ENCODE peak calls at places on chromosomes 12 and 14, in five cellular contexts. Q is fibroblast of pulmonary artery, W is body of pancreas, T is RWPE1, X is brain microvascular endothelial cell. V is an unnamed sample.

GRCh38 chr12:95215925-95216324 is 1.3 kb downstream of the FGD6 start:
- DNase-seq in Q (peak), W (no peak), T (peak), X (peak), V (no peak)

GRCh38 chr12:95605087-95605486 is 53.8 kb upstream of the USP44 start:
- DNase-seq in Q (peak), W (no peak), T (peak), X (peak), V (no peak)

GRCh38 chr12:111505601-111506036 is 93.5 kb downstream of the ATXN2 start:
- DNase-seq in Q (no peak), W (no peak), T (no peak), X (no peak), V (no peak)

GRCh38 chr14:49586673-49587460 is 687 bp upstream of the RPS29 start:
- DNase-seq in Q (peak), W (no peak), T (peak), X (peak), V (peak)

GRCh38 chr12:93851245-93851665 is 174.1 kb downstream of the CRADD start:
- DNase-seq in Q (no peak), W (no peak), T (no peak), X (no peak), V (no peak)

GRCh38 chr14:104573930-104574329 is 5.6 kb upstream of the C14orf180 start:
- DNase-seq in Q (no peak), W (no peak), T (no peak), X (no peak), V (no peak)

GRCh38 chr12:42588981-42589464 is 523 bp downstream of the PRICKLE1 start:
- DNase-seq in Q (peak), W (peak), T (peak), X (peak), V (peak)

GRCh38 chr14:96626916-96627315 is 124.7 kb downstream of the PAPOLA start:
- DNase-seq in Q (no peak), W (no peak), T (no peak), X (no peak), V (no peak)

GRCh38 chr14:93936245-93936644 is 9.1 kb downstream of the FAM181A start:
- DNase-seq in Q (no peak), W (peak), T (peak), X (no peak), V (peak)

GRCh38 chr14:96586921-96587822 is 85.0 kb downstream of the PAPOLA start:
- DNase-seq in Q (no peak), W (no peak), T (no peak), X (no peak), V (no peak)

GRCh38 chr14:71116206-71117122 is 209.2 kb downstream of the PCNX1 start:
- DNase-seq in Q (no peak), W (no peak), T (no peak), X (no peak), V (peak)

GRCh38 chr14:95575820-95576473 is 41.1 kb downstream of the GLRX5 start:
- DNase-seq in Q (no peak), W (no peak), T (no peak), X (no peak), V (no peak)

GRCh38 chr12:72269491-72269890 is 2.7 kb upstream of the TRHDE start:
- DNase-seq in Q (no peak), W (no peak), T (no peak), X (no peak), V (no peak)

GRCh38 chr14:22802860-22803562 is 12.2 kb downstream of the SLC7A7 start:
- DNase-seq in Q (no peak), W (no peak), T (no peak), X (no peak), V (peak)

GRCh38 chr14:59155886-59156285 is 32.6 kb upstream of the DAAM1 start:
- DNase-seq in Q (peak), W (no peak), T (no peak), X (no peak), V (no peak)

GRCh38 chr14:84036863-84037262 is 1493.1 kb upstream of the FLRT2 start:
- DNase-seq in Q (peak), W (no peak), T (no peak), X (peak), V (no peak)

GRCh38 chr12:99413751-99414150 is 233.8 kb upstream of the GARIN6 start:
- DNase-seq in Q (no peak), W (no peak), T (no peak), X (no peak), V (no peak)

GRCh38 chr12:53197011-53197640 is 9.9 kb downstream of the ITGB7 start:
- DNase-seq in Q (no peak), W (no peak), T (no peak), X (no peak), V (no peak)

GRCh38 chr12:32399373-32400113 is at the start of gene FGD4:
- DNase-seq in Q (peak), W (peak), T (peak), X (peak), V (peak)

GRCh38 chr12:116861331-116861730 is 19.9 kb downstream of the HRK start:
- DNase-seq in Q (peak), W (peak), T (no peak), X (peak), V (peak)

GRCh38 chr14:75470238-75470797 is 42.5 kb downstream of the JDP2 start:
- DNase-seq in Q (no peak), W (peak), T (no peak), X (no peak), V (peak)

GRCh38 chr12:25811656-25812126 is 146.8 kb upstream of the RASSF8 start:
- DNase-seq in Q (peak), W (no peak), T (no peak), X (peak), V (peak)

GRCh38 chr14:104555621-104556255 is 23.8 kb upstream of the C14orf180 start:
- DNase-seq in Q (no peak), W (no peak), T (no peak), X (no peak), V (no peak)

GRCh38 chr12:33438890-33439586 is 581 bp downstream of the SYT10 start:
- DNase-seq in Q (no peak), W (no peak), T (peak), X (no peak), V (no peak)

GRCh38 chr14:74649167-74649566 is 37.1 kb upstream of the LTBP2 start:
- DNase-seq in Q (no peak), W (no peak), T (no peak), X (no peak), V (no peak)

GRCh38 chr12:76890407-76891143 is 11.8 kb upstream of the CSRP2 start:
- DNase-seq in Q (no peak), W (no peak), T (peak), X (no peak), V (no peak)

GRCh38 chr12:127230843-127231260 is 1036.1 kb upstream of the TMEM132C start:
- DNase-seq in Q (peak), W (no peak), T (peak), X (peak), V (no peak)

GRCh38 chr14:43898709-43899108 is 608.4 kb downstream of the FSCB start:
- DNase-seq in Q (peak), W (no peak), T (no peak), X (no peak), V (no peak)

DNA sequence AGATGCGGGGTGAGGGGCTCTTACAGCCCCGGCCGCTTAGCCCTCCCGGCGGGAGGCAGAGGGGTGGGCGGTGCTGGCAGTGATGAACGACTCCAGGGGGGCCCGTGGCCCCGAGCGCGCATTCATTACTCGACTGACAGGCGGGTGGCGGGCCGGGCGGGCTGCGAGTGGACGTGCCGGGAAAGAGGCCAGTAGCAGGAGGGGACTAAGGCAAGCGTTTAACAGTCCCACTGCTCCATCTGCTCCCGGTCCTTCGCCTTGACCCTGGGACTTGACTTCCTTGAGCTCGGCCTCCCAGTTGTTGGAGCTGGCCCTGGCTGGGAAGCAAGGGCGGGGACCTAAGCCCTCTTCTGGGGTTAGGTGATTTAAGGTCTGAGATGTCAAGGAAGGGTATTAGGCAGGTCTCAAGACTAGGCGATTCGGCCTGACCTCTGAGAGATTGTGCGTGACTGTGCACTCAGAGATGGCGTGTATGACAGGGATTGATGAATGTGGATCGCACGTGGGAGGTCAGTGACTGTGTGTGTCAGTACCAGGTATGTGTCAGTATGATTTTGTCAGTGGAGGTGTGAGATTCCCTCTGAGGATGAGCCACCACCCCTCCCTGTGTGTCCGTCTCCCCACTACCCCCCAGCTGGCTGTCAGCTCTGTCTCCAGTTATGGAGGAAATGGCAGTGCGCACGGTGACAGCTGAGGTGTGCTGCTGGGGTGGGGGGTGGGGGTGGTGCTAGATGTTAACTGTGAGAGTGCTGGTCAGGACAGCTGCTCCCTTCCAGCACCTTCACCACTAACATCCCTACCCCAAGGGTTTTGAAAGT is 3.6 kb upstream of the DNAJC22 start:
- DNase-seq in Q (no peak), W (no peak), T (no peak), X (no peak), V (peak)
- TF ChIP-seq CTCF in Q (no peak), W (no peak), T (no peak), X (no peak), V (no peak)

GRCh38 chr12:58412466-58412865 is 471.1 kb downstream of the ATP23 start:
- DNase-seq in Q (peak), W (no peak), T (no peak), X (no peak), V (no peak)
- TF ChIP-seq CTCF in Q (no peak), W (no peak), T (no peak), X (no peak), V (no peak)

DNA sequence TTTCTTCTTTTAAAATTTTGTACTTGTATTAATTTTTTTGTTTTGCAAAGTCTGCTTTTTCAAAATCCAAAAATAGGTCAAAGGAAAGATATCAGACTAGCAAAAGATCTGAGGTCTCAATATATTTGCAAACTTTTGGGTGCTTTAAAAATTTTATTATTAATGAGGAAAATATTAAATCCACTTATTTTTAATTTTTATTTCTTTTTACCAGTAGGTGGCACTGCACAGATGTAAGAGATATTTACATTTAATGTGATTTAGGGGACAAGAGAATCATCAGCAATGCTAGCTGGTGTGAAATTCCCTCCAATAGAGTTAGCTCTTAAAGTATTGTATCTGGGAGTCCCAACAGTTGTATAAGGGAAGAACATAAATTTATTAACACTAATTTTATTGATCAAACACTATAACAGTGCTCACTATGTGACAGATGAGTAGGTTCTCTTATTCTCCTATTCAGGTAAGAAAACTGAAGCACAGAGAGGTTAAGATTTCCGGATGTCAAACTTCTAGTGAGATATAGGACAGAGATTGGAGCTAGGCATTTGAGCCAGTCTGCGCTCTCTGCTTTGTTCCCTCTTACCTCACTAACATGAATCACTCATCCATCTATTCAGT is 30.5 kb downstream of the ALX1 start:
- DNase-seq in Q (peak), W (no peak), T (no peak), X (no peak), V (no peak)
- TF ChIP-seq CTCF in Q (peak), W (no peak), T (peak), X (no peak), V (peak)

GRCh38 chr12:107736914-107737313 is 24.0 kb downstream of the PRDM4 start:
- DNase-seq in Q (no peak), W (no peak), T (no peak), X (no peak), V (peak)
- TF ChIP-seq CTCF in Q (no peak), W (no peak), T (no peak), X (no peak), V (peak)

GRCh38 chr12:49720214-49720613 is 13.0 kb upstream of the FMNL3 start:
- DNase-seq in Q (peak), W (no peak), T (no peak), X (no peak), V (no peak)
- TF ChIP-seq CTCF in Q (peak), W (no peak), T (no peak), X (no peak), V (no peak)

GRCh38 chr12:132078190-132078589 is 65.9 kb downstream of the DDX51 start:
- DNase-seq in Q (peak), W (no peak), T (peak), X (peak), V (no peak)

GRCh38 chr12:132074216-132074615 is 69.9 kb downstream of the DDX51 start:
- DNase-seq in Q (no peak), W (no peak), T (no peak), X (no peak), V (no peak)

GRCh38 chr12:132077322-132078100 is 66.6 kb downstream of the DDX51 start:
- DNase-seq in Q (no peak), W (no peak), T (no peak), X (no peak), V (no peak)

GRCh38 chr12:132075714-132076553 is 68.2 kb downstream of the DDX51 start:
- DNase-seq in Q (no peak), W (no peak), T (no peak), X (no peak), V (no peak)

GRCh38 chr12:132075026-132075713 is 68.9 kb downstream of the DDX51 start:
- DNase-seq in Q (no peak), W (no peak), T (no peak), X (no peak), V (no peak)
- TF ChIP-seq CTCF in Q (peak), W (no peak), T (peak), X (peak), V (peak)

GRCh38 chr14:31435276-31435675 is 14.9 kb upstream of the HEATR5A start:
- DNase-seq in Q (peak), W (no peak), T (no peak), X (no peak), V (no peak)
- TF ChIP-seq CTCF in Q (no peak), W (no peak), T (no peak), X (no peak), V (no peak)

GRCh38 chr14:78836777-78837176 is 666.6 kb downstream of the NRXN3 start:
- DNase-seq in Q (peak), W (peak), T (peak), X (peak), V (peak)
- TF ChIP-seq CTCF in Q (peak), W (peak), T (peak), X (peak), V (peak)

GRCh38 chr14:20198991-20199390 is 8.3 kb downstream of the OR11G2 start:
- DNase-seq in Q (no peak), W (no peak), T (no peak), X (no peak), V (no peak)

GRCh38 chr14:20197459-20197858 is 6.8 kb downstream of the OR11G2 start:
- DNase-seq in Q (no peak), W (no peak), T (no peak), X (no peak), V (no peak)

GRCh38 chr14:20194101-20194500 is 3.4 kb downstream of the OR11G2 start:
- DNase-seq in Q (no peak), W (no peak), T (no peak), X (no peak), V (no peak)

GRCh38 chr14:20191396-20191795 is 700 bp downstream of the OR11G2 start:
- DNase-seq in Q (no peak), W (no peak), T (no peak), X (no peak), V (no peak)

DNA sequence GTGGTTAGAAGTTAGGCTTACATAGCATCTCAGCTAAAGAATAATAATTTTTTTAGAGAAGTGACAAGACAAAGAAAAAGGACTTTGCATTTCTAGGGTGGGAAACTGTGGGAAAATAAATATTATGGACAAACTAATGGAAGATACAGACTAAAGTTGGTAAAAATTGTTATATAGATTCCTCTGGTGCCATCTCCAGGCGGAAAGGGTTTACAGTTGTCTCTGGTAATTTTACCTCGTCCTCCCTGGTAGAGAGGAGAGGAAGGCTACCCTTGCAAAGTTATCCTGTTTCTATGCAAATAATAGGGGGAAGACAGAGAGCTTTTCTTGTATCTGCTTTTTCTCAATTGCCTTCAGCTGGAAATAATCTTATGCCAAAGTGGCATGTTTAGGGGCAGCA is 5.2 kb downstream of the OR11G2 start:
- DNase-seq in Q (no peak), W (no peak), T (no peak), X (no peak), V (no peak)
- TF ChIP-seq CTCF in Q (no peak), W (no peak), T (no peak), X (no peak), V (no peak)

V was measured in GM13977.